ENCODE peak calls at places on chromosomes 5 and 9, in eight cellular contexts. T, Y, B, M, F, H, O and E are unnamed samples.

GRCh38 chr9:123680382-123680781 is 249.5 kb downstream of the DENND1A start:
- DNase-seq in T (no peak), Y (no peak), B (no peak), M (no peak), F (no peak), H (no peak), O (no peak), E (no peak)

GRCh38 chr5:97046270-97046982 is 96.0 kb downstream of the LIX1 start:
- DNase-seq in T (peak; percentile 27), Y (no peak), B (no peak), M (no peak), F (peak; percentile 13), H (peak; percentile 32), O (peak; percentile 40), E (peak; percentile 30)

GRCh38 chr5:116084891-116085715 is at the start of gene COMMD10:
- DNase-seq in T (peak; percentile 89), Y (peak; percentile 81), B (peak; percentile 82), M (peak; percentile 66), F (peak; percentile 74), H (peak; percentile 57), O (peak; percentile 90), E (peak; percentile 80)

GRCh38 chr5:126780165-126780827 is 3.4 kb downstream of the LMNB1 start:
- DNase-seq in T (peak; percentile 86), Y (no peak), B (no peak), M (peak; percentile 38), F (peak; percentile 70), H (peak; percentile 50), O (peak; percentile 86), E (peak; percentile 75)

GRCh38 chr9:98045234-98046160 is 11.0 kb upstream of the NANS start:
- DNase-seq in T (no peak), Y (no peak), B (no peak), M (no peak), F (no peak), H (no peak), O (no peak), E (no peak)

GRCh38 chr5:107570805-107571531 is 99.8 kb downstream of the EFNA5 start:
- DNase-seq in T (peak; percentile 55), Y (no peak), B (no peak), M (no peak), F (no peak), H (peak; percentile 35), O (no peak), E (no peak)

GRCh38 chr9:37994639-37995347 is 74.2 kb downstream of the SHB start:
- DNase-seq in T (no peak), Y (peak; percentile 83), B (peak; percentile 90), M (peak; percentile 80), F (peak; percentile 80), H (peak; percentile 69), O (peak; percentile 95), E (peak; percentile 77)

GRCh38 chr9:70590264-70590646 is 175.8 kb upstream of the KLF9 start:
- DNase-seq in T (no peak), Y (no peak), B (no peak), M (no peak), F (peak; percentile 57), H (no peak), O (peak; percentile 87), E (peak; percentile 92)

GRCh38 chr9:116504893-116505480 is 182.1 kb upstream of the TRIM32 start:
- DNase-seq in T (no peak), Y (no peak), B (no peak), M (no peak), F (no peak), H (no peak), O (no peak), E (no peak)

GRCh38 chr5:120465281-120465961 is 1.3 kb downstream of the PRR16 start:
- DNase-seq in T (peak; percentile 77), Y (peak; percentile 48), B (peak; percentile 40), M (peak; percentile 58), F (peak; percentile 68), H (no peak), O (peak; percentile 80), E (peak; percentile 72)

DNA sequence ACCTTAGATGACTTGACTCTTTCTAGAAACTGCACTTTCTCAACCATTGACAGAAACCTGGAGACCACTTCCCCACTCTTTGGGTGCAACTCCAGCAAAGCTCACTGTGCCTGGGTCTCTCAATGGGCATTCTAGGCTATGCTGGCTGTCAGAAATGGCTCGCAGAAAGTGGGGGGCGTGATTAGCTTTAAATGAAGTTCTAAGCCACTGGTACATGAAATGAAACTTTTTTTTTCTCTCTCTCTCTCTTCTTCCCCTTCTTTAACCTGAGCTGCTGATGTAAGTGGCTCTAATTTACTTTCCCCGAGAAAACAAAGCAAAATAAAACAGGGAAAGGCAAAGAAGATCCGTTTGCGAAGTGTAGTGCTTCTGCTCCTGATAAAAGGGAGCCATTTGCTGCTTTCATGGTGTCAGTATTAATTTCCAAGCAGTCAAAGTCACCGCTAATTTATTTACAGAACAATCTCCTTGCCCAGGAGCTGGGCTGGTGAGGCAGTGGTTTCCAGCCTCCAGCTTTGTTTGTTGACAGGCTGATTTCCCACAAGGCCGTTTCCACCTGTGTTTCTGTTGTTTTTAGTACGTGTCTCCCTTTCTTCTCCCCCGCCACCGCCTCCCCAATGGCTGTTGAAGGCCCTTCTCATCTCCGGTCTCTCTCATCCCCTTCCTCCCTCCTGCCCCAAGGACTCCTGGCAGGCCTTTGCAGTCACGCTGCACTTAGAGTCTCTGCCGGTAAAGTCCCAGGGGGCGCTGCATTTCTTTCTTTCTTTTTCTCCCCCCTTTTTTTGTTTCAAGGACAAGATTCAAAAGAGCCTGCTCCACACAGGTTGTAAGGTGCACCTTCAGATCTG is 422.9 kb downstream of the EBF1 start:
- DNase-seq in T (peak; percentile 80), Y (no peak), B (no peak), M (no peak), F (no peak), H (no peak), O (no peak), E (no peak)
- TF ChIP-seq CTCF in T (peak; percentile 63), Y (no peak), B (no peak), M (no peak), F (no peak), H (no peak), O (no peak), E (no peak)

GRCh38 chr5:181084631-181085195 is 44.6 kb downstream of the BTNL9 start:
- DNase-seq in T (peak; percentile 36), Y (no peak), B (no peak), M (no peak), F (no peak), H (no peak), O (no peak), E (no peak)

GRCh38 chr5:181086410-181087229 is 44.3 kb downstream of the OR2V1 start:
- DNase-seq in T (no peak), Y (no peak), B (no peak), M (no peak), F (no peak), H (no peak), O (no peak), E (no peak)

GRCh38 chr5:181087309-181087708 is 43.7 kb downstream of the OR2V1 start:
- DNase-seq in T (no peak), Y (no peak), B (no peak), M (no peak), F (no peak), H (no peak), O (no peak), E (no peak)

GRCh38 chr5:181092428-181092827 is 38.5 kb downstream of the OR2V1 start:
- DNase-seq in T (no peak), Y (no peak), B (no peak), M (no peak), F (no peak), H (no peak), O (no peak), E (no peak)

GRCh38 chr5:181088289-181088688 is 42.7 kb downstream of the OR2V1 start:
- DNase-seq in T (peak; percentile 83), Y (no peak), B (no peak), M (no peak), F (no peak), H (no peak), O (no peak), E (no peak)
- TF ChIP-seq CTCF in T (peak; percentile 70), Y (peak; percentile 33), B (no peak), M (no peak), F (peak; percentile 32), H (peak; percentile 26), O (peak; percentile 21), E (peak; percentile 42)

DNA sequence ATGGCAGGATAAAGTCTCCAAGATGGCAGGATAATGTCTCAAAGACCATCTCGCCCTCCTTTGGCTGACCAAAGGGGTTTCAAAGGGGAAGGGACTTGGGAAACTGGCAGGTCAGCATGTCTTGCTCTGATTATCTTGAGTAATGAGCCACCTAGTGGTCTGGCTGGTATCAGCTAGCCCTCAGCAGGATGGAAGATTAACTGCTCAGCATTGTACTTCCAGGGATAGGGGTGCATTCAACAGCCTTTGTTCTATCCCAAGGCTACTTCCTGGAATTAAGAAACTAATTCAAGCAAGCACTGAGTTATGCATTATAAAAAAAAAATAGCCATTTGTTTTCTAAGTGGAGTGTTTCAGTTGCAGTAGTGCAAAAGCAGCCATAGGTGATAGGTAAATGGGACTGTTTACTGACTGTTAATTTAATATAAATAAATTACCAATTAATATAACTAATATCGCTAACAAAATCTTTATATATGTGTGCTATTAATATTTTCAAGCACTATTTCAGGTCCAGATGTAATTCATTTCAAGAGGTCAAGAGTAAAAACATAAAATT is 555.5 kb downstream of the CDH9 start:
- DNase-seq in T (peak; percentile 92), Y (no peak), B (no peak), M (peak; percentile 29), F (no peak), H (peak; percentile 20), O (no peak), E (peak; percentile 1)
- TF ChIP-seq CTCF in T (peak; percentile 95), Y (peak; percentile 60), B (peak; percentile 37), M (no peak), F (peak; percentile 32), H (peak; percentile 45), O (no peak), E (peak; percentile 24)

GRCh38 chr9:96241391-96241809 is 60.6 kb downstream of the HSD17B3 start:
- DNase-seq in T (no peak), Y (no peak), B (no peak), M (no peak), F (no peak), H (peak; percentile 84), O (no peak), E (no peak)

GRCh38 chr9:96242829-96243228 is 59.1 kb downstream of the HSD17B3 start:
- DNase-seq in T (no peak), Y (no peak), B (no peak), M (no peak), F (no peak), H (no peak), O (no peak), E (no peak)

GRCh38 chr9:96243798-96244197 is 58.2 kb downstream of the HSD17B3 start:
- DNase-seq in T (no peak), Y (no peak), B (no peak), M (no peak), F (no peak), H (no peak), O (no peak), E (no peak)

GRCh38 chr9:96246267-96246671 is 55.7 kb downstream of the HSD17B3 start:
- DNase-seq in T (no peak), Y (no peak), B (no peak), M (no peak), F (no peak), H (no peak), O (no peak), E (no peak)

GRCh38 chr9:96245399-96245798 is 56.6 kb downstream of the HSD17B3 start:
- DNase-seq in T (peak; percentile 68), Y (no peak), B (no peak), M (no peak), F (no peak), H (no peak), O (no peak), E (no peak)
- TF ChIP-seq CTCF in T (peak; percentile 74), Y (no peak), B (no peak), M (no peak), F (no peak), H (no peak), O (no peak), E (no peak)